ENCODE peak calls at places on chromosomes 7 and 10, in six cellular contexts. G, U, K, E, X and O are unnamed samples.

GRCh38 chr10:124648738-124649137 is 95.4 kb downstream of the FAM53B start:
- DNase-seq in E (peak), K (peak), X (peak), U (peak), G (peak), O (peak)

GRCh38 chr10:95400789-95401188 is 110.0 kb upstream of the PDLIM1 start:
- DNase-seq in E (no peak), G (no peak), K (no peak), X (no peak), U (no peak), O (no peak)

GRCh38 chr7:903921-904755 is 27.8 kb downstream of the GET4 start:
- DNase-seq in X (no peak), G (no peak), U (no peak), E (no peak), K (no peak), O (no peak)

GRCh38 chr10:132252412-132252811 is 55.3 kb downstream of the STK32C start:
- DNase-seq in K (no peak), E (no peak), X (no peak), G (no peak), U (no peak), O (no peak)

GRCh38 chr10:132106431-132106830 is 40.7 kb downstream of the JAKMIP3 start:
- DNase-seq in K (no peak), G (no peak), E (peak), X (no peak), U (no peak), O (no peak)

GRCh38 chr10:15433850-15434537 is 62.9 kb upstream of the FAM171A1 start:
- DNase-seq in G (no peak), K (no peak), X (peak), U (no peak), E (no peak), O (no peak)

GRCh38 chr7:1425292-1426136 is 33.8 kb downstream of the MICALL2 start:
- DNase-seq in K (no peak), U (no peak), G (no peak), E (no peak), X (no peak), O (no peak)

GRCh38 chr7:15561840-15562239 is at the start of gene AGMO:
- DNase-seq in K (peak), X (no peak), G (peak), E (peak), U (peak), O (peak)

GRCh38 chr10:69220041-69220451 is at the start of gene HKDC1:
- DNase-seq in X (no peak), G (no peak), U (peak), E (no peak), K (no peak), O (no peak)

GRCh38 chr7:5679047-5679740 is 102.3 kb downstream of the RNF216 start:
- DNase-seq in X (no peak), G (no peak), K (no peak), E (no peak), U (no peak), O (no peak)

GRCh38 chr10:90960355-90960814 is 39.5 kb upstream of the ANKRD1 start:
- DNase-seq in U (no peak), G (no peak), E (no peak), K (no peak), X (peak), O (no peak)

GRCh38 chr7:55087521-55087961 is 68.7 kb downstream of the EGFR start:
- DNase-seq in K (no peak), U (no peak), E (no peak), G (no peak), X (no peak), O (no peak)

GRCh38 chr7:143216151-143216550 is 5.7 kb upstream of the TAS2R40 start:
- DNase-seq in U (no peak), X (no peak), E (no peak), K (no peak), G (no peak), O (no peak)

GRCh38 chr7:96017877-96018276 is 245.5 kb downstream of the DYNC1I1 start:
- DNase-seq in E (no peak), K (no peak), X (no peak), U (peak), G (no peak), O (no peak)

GRCh38 chr7:53800746-53801145 is 741.4 kb upstream of the VSTM2A start:
- DNase-seq in U (no peak), X (no peak), G (no peak), K (no peak), E (no peak), O (no peak)

GRCh38 chr10:63083904-63084689 is 49.0 kb upstream of the NRBF2 start:
- DNase-seq in E (peak), U (peak), K (peak), G (peak), X (peak), O (peak)

GRCh38 chr7:150980663-150981062 is 2.5 kb upstream of the KCNH2 start:
- DNase-seq in U (no peak), G (no peak), K (no peak), X (no peak), E (no peak), O (no peak)

DNA sequence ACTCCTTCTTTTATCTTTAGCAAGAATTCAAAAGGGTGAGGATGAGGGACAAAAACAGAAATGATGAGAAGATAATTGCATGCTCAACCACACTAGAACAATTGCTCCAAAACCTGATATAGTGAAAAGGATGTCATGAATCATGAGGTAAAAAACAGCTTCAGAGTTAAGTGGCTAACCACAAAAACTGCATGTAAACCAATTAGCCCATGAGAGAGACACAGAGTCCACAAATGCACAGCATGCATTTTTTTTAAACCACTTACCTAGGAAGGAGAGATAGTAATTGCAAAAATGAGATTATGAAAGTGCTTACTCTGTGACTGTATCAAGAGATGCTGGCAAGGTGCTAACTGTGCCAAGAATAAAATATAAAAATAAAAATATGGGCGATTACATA is 132.9 kb downstream of the MBL2 start:
- DNase-seq in X (no peak), E (no peak), G (no peak), K (no peak), U (no peak), O (no peak)
- H3K27ac ChIP-seq in X (no peak), E (no peak), G (no peak), K (no peak), U (no peak), O (no peak)

DNA sequence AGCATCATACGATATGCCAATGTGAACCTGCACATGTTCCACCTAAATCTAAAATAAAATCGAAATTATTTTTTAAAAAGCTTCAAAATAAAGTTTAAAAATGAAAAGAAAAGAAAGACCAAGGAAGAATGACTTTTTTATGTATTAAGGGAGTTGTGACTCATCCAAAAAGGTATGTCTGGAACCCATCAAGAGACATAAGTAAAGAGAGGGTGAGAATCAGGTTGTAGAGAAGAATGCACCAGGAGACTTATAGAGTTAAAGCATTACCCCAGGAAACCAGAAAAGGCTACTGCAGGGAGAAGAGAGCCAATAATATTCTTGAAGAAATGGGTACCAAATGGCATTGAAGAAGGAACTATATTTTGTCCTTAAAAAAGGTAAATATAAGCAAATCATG is 69.8 kb downstream of the CTTNBP2 start:
- DNase-seq in E (no peak), G (no peak), U (no peak), K (no peak), X (no peak), O (no peak)
- TF ChIP-seq CTCF in E (no peak), G (no peak), U (no peak), K (no peak), X (no peak), O (no peak)

GRCh38 chr10:126349676-126350075 is 38.6 kb downstream of the ADAM12 start:
- DNase-seq in E (no peak), X (no peak), U (no peak), G (no peak), K (no peak), O (no peak)
- H3K27ac ChIP-seq in E (no peak), X (no peak), U (no peak), G (no peak), K (no peak), O (no peak)

DNA sequence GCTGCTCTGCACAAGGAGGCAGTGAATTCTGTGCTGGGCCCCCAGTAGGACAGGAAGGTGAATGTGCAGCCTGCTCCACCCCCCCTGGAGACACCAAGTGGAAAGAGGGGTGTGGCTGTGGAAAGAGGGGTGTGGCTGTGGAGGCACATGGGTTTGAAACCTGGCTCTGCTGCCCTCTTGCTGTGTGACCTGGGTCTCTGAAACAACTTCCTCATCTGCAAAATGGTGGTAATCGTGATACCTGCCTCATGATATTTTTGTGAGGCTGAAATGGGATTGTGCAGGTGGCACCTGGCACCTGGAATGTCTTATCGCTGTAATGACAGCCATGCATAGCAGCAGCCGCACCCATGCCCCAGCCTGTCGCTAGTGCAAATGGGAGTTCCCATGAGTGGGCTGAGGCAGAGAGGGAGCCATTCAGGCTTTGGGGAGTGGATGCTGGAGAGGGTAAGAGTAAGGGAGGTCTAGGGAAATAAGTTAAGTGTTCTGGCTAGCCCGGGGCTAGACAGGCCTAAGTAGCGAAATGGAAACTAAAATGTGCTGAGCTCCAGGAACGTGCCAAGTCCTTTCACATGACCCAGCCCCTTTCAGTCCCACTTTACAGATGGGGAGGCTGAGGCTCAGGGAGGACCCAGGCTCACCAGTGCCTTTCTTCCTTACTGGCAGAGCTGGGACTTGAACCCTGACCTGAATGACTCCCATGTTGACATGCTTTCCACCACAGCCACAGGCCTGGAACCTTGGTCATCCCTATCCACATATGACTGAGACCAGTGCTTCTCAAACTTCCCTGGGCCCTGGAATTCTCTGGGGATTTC is 35.0 kb downstream of the C10orf105 start:
- DNase-seq in E (no peak), K (no peak), X (no peak), G (no peak), U (no peak), O (peak)
- TF ChIP-seq CTCF in E (no peak), K (no peak), X (no peak), G (no peak), U (no peak), O (no peak)